ENCODE peak calls at places on chromosome 12, in four cellular contexts. W, B, A and C are unnamed samples.

GRCh38 chr12:51326762-51327439 is 2.9 kb upstream of the BIN2 start:
- DNase-seq in W (no peak), B (peak), A (no peak), C (no peak)

GRCh38 chr12:90036641-90037040 is 328.0 kb upstream of the ATP2B1 start:
- DNase-seq in W (no peak), B (peak), A (no peak), C (no peak)

GRCh38 chr12:91620949-91621348 is 438.3 kb upstream of the DCN start:
- DNase-seq in W (no peak), B (peak), A (no peak), C (no peak)

GRCh38 chr12:2959194-2959507 is at the start of gene TEAD4:
- DNase-seq in W (peak), B (peak), A (no peak), C (peak)

GRCh38 chr12:106112094-106112822 is 26.5 kb downstream of the NUAK1 start:
- DNase-seq in W (peak), B (peak), A (no peak), C (peak)

GRCh38 chr12:81859521-81859920 is 100.4 kb upstream of the PPFIA2 start:
- DNase-seq in W (no peak), B (no peak), A (no peak), C (no peak)

GRCh38 chr12:25648460-25648859 is 95.4 kb upstream of the LMNTD1 start:
- DNase-seq in W (peak), B (peak), A (peak), C (peak)

GRCh38 chr12:92021665-92022033 is 124.0 kb downstream of the BTG1 start:
- DNase-seq in W (peak), B (no peak), A (peak), C (peak)

GRCh38 chr12:92028039-92028709 is 117.5 kb downstream of the BTG1 start:
- DNase-seq in W (no peak), B (no peak), A (no peak), C (no peak)

GRCh38 chr12:82027612-82028011 is 268.5 kb upstream of the PPFIA2 start:
- DNase-seq in W (no peak), B (no peak), A (no peak), C (no peak)

GRCh38 chr12:110846615-110847566 is at the start of gene CCDC63:
- DNase-seq in W (peak), B (no peak), A (peak), C (peak)

GRCh38 chr12:25585021-25585523 is 32.0 kb upstream of the LMNTD1 start:
- DNase-seq in W (no peak), B (peak), A (no peak), C (no peak)

GRCh38 chr12:120971299-120972180 is 6.8 kb upstream of the HNF1A start:
- DNase-seq in W (no peak), B (peak), A (no peak), C (peak)

GRCh38 chr12:14854586-14855163 is 11.3 kb upstream of the ART4 start:
- DNase-seq in W (no peak), B (peak), A (no peak), C (no peak)

GRCh38 chr12:118212627-118213026 is 76.7 kb downstream of the PEBP1 start:
- DNase-seq in W (no peak), B (no peak), A (no peak), C (no peak)

GRCh38 chr12:56884421-56884820 is 49.8 kb downstream of the SDR9C7 start:
- DNase-seq in W (no peak), B (no peak), A (no peak), C (no peak)

GRCh38 chr12:92602476-92602875 is 100.3 kb upstream of the PLEKHG7 start:
- DNase-seq in W (no peak), B (peak), A (no peak), C (no peak)

GRCh38 chr12:12538535-12538934 is 24.1 kb downstream of the DUSP16 start:
- DNase-seq in W (no peak), B (no peak), A (no peak), C (no peak)

GRCh38 chr12:107309020-107309419 is 215.7 kb upstream of the CRY1 start:
- DNase-seq in W (no peak), B (no peak), A (no peak), C (no peak)

GRCh38 chr12:116143883-116144266 is 133.6 kb downstream of the MED13L start:
- DNase-seq in W (no peak), B (peak), A (no peak), C (peak)

GRCh38 chr12:10362325-10362724 is 27.5 kb downstream of the KLRK1 start:
- DNase-seq in W (no peak), B (no peak), A (no peak), C (no peak)

GRCh38 chr12:1670244-1670814 is 20.5 kb upstream of the ADIPOR2 start:
- DNase-seq in W (peak), B (no peak), A (no peak), C (no peak)

GRCh38 chr12:52233462-52234141 is 559 bp downstream of the KRT7 start:
- DNase-seq in W (peak), B (no peak), A (no peak), C (peak)

GRCh38 chr12:8034802-8035201 is 2.3 kb downstream of the FOXJ2 start:
- DNase-seq in W (no peak), B (no peak), A (no peak), C (peak)

GRCh38 chr12:58922849-58923248 is 2.5 kb upstream of the LRIG3 start:
- DNase-seq in W (no peak), B (peak), A (no peak), C (peak)

GRCh38 chr12:4271433-4272013 is 2.0 kb upstream of the CCND2 start:
- DNase-seq in W (no peak), B (no peak), A (no peak), C (no peak)

GRCh38 chr12:113407931-113408585 is 4.4 kb upstream of the SDS start:
- DNase-seq in W (no peak), B (peak), A (no peak), C (no peak)

GRCh38 chr12:4705824-4706223 is 14.4 kb upstream of the GALNT8 start:
- DNase-seq in W (no peak), B (no peak), A (no peak), C (no peak)

GRCh38 chr12:50564240-50564947 is 59.6 kb downstream of the DIP2B start:
- DNase-seq in W (no peak), B (no peak), A (no peak), C (no peak)

GRCh38 chr12:130132831-130133635 is 29.2 kb upstream of the FZD10 start:
- DNase-seq in W (no peak), B (no peak), A (no peak), C (no peak)

GRCh38 chr12:88876867-88877266 is 296.6 kb upstream of the KITLG start:
- DNase-seq in W (no peak), B (peak), A (no peak), C (no peak)

GRCh38 chr12:565161-565560 is 98.1 kb downstream of the NINJ2 start:
- DNase-seq in W (no peak), B (no peak), A (no peak), C (no peak)

GRCh38 chr12:563899-564298 is 99.3 kb downstream of the NINJ2 start:
- DNase-seq in W (no peak), B (no peak), A (no peak), C (no peak)

GRCh38 chr12:561908-562593 is 101.2 kb downstream of the NINJ2 start:
- DNase-seq in W (no peak), B (no peak), A (no peak), C (no peak)

GRCh38 chr12:562634-563033 is 100.6 kb downstream of the NINJ2 start:
- DNase-seq in W (no peak), B (no peak), A (no peak), C (no peak)

DNA sequence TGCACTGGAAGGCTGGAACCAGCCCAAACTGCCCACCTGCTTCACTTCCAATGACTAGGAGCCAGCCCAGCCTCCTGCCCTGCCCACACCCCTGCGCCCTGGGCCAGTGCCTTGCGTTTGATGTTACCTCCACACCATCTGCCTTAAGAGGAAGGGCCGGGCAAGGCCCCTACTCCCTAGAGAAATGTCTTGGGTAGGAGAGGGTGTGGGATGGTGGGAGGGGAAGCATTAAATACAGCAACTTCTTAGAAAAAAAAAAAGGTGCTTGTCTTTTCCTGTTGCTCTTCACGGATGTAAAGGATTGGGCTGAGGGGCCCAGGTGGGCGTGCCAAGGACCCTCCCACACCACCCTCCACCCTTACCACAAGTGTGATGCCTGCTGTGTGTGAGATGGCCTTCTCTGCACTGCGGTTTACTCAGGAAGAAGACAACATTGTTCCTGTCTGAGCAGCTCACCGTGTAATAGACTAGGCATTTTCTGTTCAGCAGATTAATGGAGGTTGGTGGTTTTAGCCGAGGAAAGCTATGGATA is 99.9 kb downstream of the NINJ2 start:
- DNase-seq in W (no peak), B (no peak), A (no peak), C (no peak)
- H4K5ac ChIP-seq in W (no peak), B (no peak), A (no peak), C (no peak)

DNA sequence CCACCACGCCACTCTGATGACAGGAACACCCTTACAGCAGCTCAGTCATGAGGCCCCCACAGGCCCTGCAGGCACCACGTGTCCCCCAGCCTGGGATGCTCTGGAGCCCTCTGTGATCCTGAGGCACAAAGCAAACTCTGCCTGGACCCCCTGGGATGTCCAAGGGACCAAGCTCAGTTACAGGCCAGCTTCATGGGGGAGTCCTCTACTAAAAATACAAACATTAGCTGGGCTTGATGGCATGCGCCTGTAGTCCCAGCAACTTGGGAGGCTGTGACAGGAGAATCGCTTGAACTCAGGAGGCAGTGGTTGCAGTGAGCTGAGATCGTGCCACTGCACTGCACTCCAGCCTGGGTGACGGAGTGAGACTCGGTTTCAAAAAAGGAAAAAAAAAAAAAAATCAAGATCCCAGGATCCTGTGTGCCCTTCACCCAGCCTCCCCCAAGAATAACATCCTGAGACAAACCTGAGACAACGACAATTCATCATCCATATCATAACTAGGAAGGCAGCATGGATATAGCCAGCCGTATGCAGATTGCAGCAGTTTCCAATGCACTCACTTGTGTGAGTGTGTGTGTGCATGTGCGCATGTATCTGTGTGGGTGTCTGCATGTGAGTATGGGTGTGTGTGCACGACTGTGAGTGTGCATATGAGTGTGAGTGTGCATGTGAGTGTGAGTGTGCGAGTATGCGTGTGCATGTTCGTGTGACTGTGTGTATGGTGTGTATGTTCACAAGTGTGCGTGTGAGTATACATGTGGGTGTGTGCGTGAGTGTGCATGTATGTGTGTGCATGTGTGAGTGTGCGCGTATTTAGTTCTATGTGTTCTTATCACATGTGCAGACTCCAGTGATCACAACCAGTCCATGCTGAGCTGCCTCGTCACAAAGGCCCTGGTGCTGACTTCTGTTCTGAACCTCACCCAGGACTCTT is 52.1 kb downstream of the NCOR2 start:
- DNase-seq in W (no peak), B (no peak), A (no peak), C (no peak)
- H3K4ac ChIP-seq in W (no peak), B (no peak), A (peak), C (no peak)

GRCh38 chr12:71648537-71648936 is 15.1 kb downstream of the ZFC3H1 start:
- DNase-seq in W (no peak), B (no peak), A (no peak), C (no peak)
- H2AK5ac ChIP-seq in W (no peak), B (no peak), A (no peak), C (no peak)

DNA sequence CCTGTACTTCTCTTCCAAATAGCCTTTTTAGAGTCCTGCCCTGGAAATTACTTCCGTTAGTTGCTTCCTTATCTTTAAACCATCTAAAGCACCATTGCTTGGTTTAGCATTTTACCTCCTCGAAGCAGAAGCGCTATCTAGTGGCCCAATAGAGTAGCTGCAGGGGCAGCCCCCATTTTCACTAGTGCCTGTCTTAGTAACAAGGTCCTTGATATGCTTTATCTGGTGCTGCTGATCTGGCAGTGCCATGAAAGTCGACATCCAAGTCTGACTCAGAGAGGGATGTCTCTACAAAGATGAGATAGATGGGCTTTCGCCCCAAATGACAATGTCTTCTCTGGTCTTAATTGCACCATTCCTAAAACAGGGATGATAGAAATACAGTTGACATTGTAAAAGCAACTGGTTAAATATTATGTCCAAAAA is 25.0 kb upstream of the CIT start:
- DNase-seq in W (peak), B (peak), A (peak), C (peak)
- H4K5ac ChIP-seq in W (no peak), B (no peak), A (no peak), C (no peak)